ENCODE peak calls at places on chromosomes 4 and X, in ten cellular contexts. A is glutamatergic neuron, Y is H1, T is COR-L47, G is esophagus muscularis mucosa, C is HT-29, S is germinal center, E is NCI-H1436 treated with DMSO at 0.1 percent for 48 hours, I is AG09309, P is GM04504. J is an unnamed sample.

GRCh38 chr4:150501983-150502382 is 80.0 kb upstream of the MAB21L2 start:
- DNase-seq in A (no peak), Y (no peak), T (no peak), G (no peak), C (no peak), S (no peak), E (no peak), I (no peak), P (no peak), J (no peak)

GRCh38 chrX:47523713-47524166 is 37.3 kb upstream of the ARAF start:
- DNase-seq in A (peak), Y (peak), T (no peak), G (no peak), C (no peak), S (no peak), E (no peak), I (no peak), P (no peak), J (no peak)

GRCh38 chrX:138481649-138482048 is 229.9 kb downstream of the FGF13 start:
- DNase-seq in A (no peak), Y (no peak), T (no peak), G (no peak), C (no peak), S (no peak), E (no peak), I (no peak), P (no peak), J (no peak)

GRCh38 chrX:102883491-102883890 is 53.6 kb upstream of the RAB40AL start:
- DNase-seq in A (no peak), Y (no peak), T (no peak), G (no peak), C (no peak), S (no peak), E (no peak), I (no peak), P (no peak), J (no peak)

GRCh38 chr4:105184316-105184988 is 37.8 kb downstream of the TET2 start:
- DNase-seq in A (no peak), Y (no peak), T (no peak), G (no peak), C (peak), S (no peak), E (no peak), I (no peak), P (no peak), J (no peak)

GRCh38 chrX:153336128-153336894 is 2.4 kb downstream of the ZNF275 start:
- DNase-seq in A (no peak), Y (no peak), T (no peak), G (no peak), C (no peak), S (peak), E (no peak), I (no peak), P (no peak), J (peak)

GRCh38 chr4:3310301-3311094 is 17.7 kb downstream of the RGS12 start:
- DNase-seq in A (no peak), Y (no peak), T (no peak), G (no peak), C (no peak), S (no peak), E (no peak), I (no peak), P (no peak), J (no peak)

GRCh38 chr4:187286536-187286935 is 562.9 kb upstream of the FAT1 start:
- DNase-seq in A (no peak), Y (no peak), T (no peak), G (no peak), C (no peak), S (no peak), E (no peak), I (no peak), P (no peak), J (no peak)

GRCh38 chr4:7196731-7197130 is 4.4 kb downstream of the SORCS2 start:
- DNase-seq in A (no peak), Y (no peak), T (no peak), G (no peak), C (no peak), S (no peak), E (no peak), I (no peak), P (no peak), J (no peak)

GRCh38 chr4:172927096-172927495 is 241.5 kb upstream of the GALNT7 start:
- DNase-seq in A (no peak), Y (no peak), T (peak), G (no peak), C (no peak), S (no peak), E (no peak), I (no peak), P (no peak), J (no peak)

GRCh38 chr4:80295331-80295730 is 28.9 kb downstream of the FGF5 start:
- DNase-seq in A (no peak), Y (no peak), T (peak), G (no peak), C (no peak), S (no peak), E (no peak), I (no peak), P (no peak), J (no peak)

GRCh38 chr4:107444-108429 is 16.6 kb upstream of the ZNF718 start:
- DNase-seq in A (peak), Y (peak), T (no peak), G (no peak), C (no peak), S (no peak), E (no peak), I (no peak), P (no peak), J (no peak)

GRCh38 chrX:86460760-86461159 is 312.5 kb downstream of the DACH2 start:
- DNase-seq in A (no peak), Y (no peak), T (no peak), G (no peak), C (no peak), S (no peak), E (no peak), I (no peak), P (no peak), J (no peak)

GRCh38 chrX:5876984-5877655 is 351.5 kb downstream of the NLGN4X start:
- DNase-seq in A (peak), Y (peak), T (peak), G (no peak), C (peak), S (no peak), E (no peak), I (no peak), P (no peak), J (peak)

GRCh38 chr4:23717528-23718248 is 172.2 kb downstream of the PPARGC1A start:
- DNase-seq in A (no peak), Y (no peak), T (peak), G (no peak), C (peak), S (no peak), E (no peak), I (no peak), P (no peak), J (peak)

GRCh38 chr4:163164591-163164990 is 2.1 kb downstream of the NAF1 start:
- DNase-seq in A (no peak), Y (no peak), T (no peak), G (no peak), C (peak), S (no peak), E (no peak), I (no peak), P (no peak), J (no peak)

GRCh38 chr4:627347-627746 is 2.0 kb downstream of the PDE6B start:
- DNase-seq in A (no peak), Y (no peak), T (no peak), G (no peak), C (no peak), S (no peak), E (no peak), I (no peak), P (no peak), J (no peak)

J was measured in OCI-LY7.